ENCODE peak calls at places on chromosomes 11 and 22, in six cellular contexts. H is fibroblast of pulmonary artery; R is left ventricle myocardium inferior; N is astrocyte of the cerebellum; B is skeletal muscle cell; K is CD8-positive, alpha-beta T cell. Z is an unnamed sample.

GRCh38 chr11:130876100-130876499 is 40.2 kb downstream of the SNX19 start:
- DNase-seq in H (no peak), R (no peak), N (no peak), B (no peak), K (no peak), Z (no peak)

GRCh38 chr11:133509924-133510697 is 22.2 kb downstream of the OPCML start:
- DNase-seq in H (no peak), R (no peak), N (no peak), B (no peak), K (no peak), Z (no peak)

GRCh38 chr11:61811831-61812230 is 5.0 kb downstream of the FADS1 start:
- DNase-seq in H (no peak), R (no peak), N (no peak), B (no peak), K (no peak), Z (no peak)

GRCh38 chr22:43923191-43923590 is 414 bp upstream of the PNPLA3 start:
- DNase-seq in H (no peak), R (no peak), N (no peak), B (no peak), K (peak; percentile 11), Z (no peak)

GRCh38 chr11:96781082-96781481 is 391.3 kb downstream of the JRKL start:
- DNase-seq in H (peak; percentile 10), R (no peak), N (no peak), B (no peak), K (no peak), Z (no peak)

GRCh38 chr11:78535920-78536319 is 38.7 kb downstream of the NARS2 start:
- DNase-seq in H (peak; percentile 69), R (no peak), N (no peak), B (no peak), K (no peak), Z (peak; percentile 26)

GRCh38 chr11:73186294-73186850 is 31.7 kb upstream of the P2RY2 start:
- DNase-seq in H (no peak), R (no peak), N (no peak), B (no peak), K (no peak), Z (no peak)

GRCh38 chr11:118339281-118340045 is 3.0 kb downstream of the CD3D start:
- DNase-seq in H (no peak), R (no peak), N (no peak), B (no peak), K (no peak), Z (no peak)

GRCh38 chr11:57776101-57776511 is 14.5 kb downstream of the CTNND1 start:
- DNase-seq in H (peak; percentile 67), R (peak; percentile 31), N (peak; percentile 76), B (no peak), K (no peak), Z (no peak)

GRCh38 chr11:15346907-15347306 is 232.2 kb downstream of the INSC start:
- DNase-seq in H (no peak), R (no peak), N (no peak), B (no peak), K (no peak), Z (no peak)

GRCh38 chr22:39289445-39290247 is 29.8 kb downstream of the RPL3 start:
- DNase-seq in H (no peak), R (no peak), N (no peak), B (no peak), K (no peak), Z (no peak)

GRCh38 chr11:34468209-34468841 is 29.6 kb downstream of the CAT start:
- DNase-seq in H (peak; percentile 23), R (no peak), N (no peak), B (no peak), K (peak; percentile 31), Z (no peak)

GRCh38 chr11:129720156-129720555 is 95.5 kb upstream of the TMEM45B start:
- DNase-seq in H (no peak), R (no peak), N (no peak), B (no peak), K (no peak), Z (no peak)

DNA sequence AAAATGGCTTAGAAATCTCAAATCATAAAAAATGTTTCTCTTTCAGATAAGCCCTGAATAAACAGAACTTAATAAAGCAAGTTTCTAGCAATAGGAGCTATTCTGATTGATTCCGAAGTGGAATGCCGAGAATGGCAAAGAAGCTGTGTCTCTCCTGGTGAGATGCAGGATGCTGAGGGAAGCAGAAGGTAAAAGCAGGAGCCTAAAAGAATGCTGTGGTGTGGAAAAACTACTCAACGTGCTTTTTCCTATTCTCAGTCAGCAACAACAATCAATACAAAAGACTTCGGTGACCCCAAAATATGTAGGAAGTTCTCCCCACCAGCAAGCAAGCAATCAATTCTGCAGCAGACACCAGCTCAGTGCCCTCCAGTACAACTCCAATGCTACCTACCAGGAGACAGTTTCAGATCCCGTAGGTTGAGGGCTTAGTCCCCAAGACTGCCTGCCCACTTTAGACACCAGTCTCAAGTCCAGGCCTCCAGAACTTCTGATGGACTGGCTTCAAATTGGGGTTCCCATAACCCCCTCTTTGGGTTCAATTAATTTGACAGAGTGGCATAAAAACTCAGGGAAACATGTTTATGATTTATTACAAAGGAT is 6.6 kb downstream of the CTSC start:
- DNase-seq in H (no peak), R (no peak), N (no peak), B (no peak), K (no peak), Z (no peak)
- H3K4me3 ChIP-seq in H (no peak overlapping the region), R (no peak overlapping the region), N (no peak overlapping the region), B (no peak overlapping the region), K (no peak overlapping the region), Z (no peak overlapping the region)

GRCh38 chr11:111982532-111983186 is 42.5 kb upstream of the DLAT start:
- DNase-seq in H (no peak), R (no peak), N (no peak), B (no peak), K (no peak), Z (no peak)
- H3K4me3 ChIP-seq in H (no peak overlapping the region), R (peak overlapping the region; percentile 18), N (no peak overlapping the region), B (no peak overlapping the region), K (no peak overlapping the region), Z (no peak overlapping the region)

DNA sequence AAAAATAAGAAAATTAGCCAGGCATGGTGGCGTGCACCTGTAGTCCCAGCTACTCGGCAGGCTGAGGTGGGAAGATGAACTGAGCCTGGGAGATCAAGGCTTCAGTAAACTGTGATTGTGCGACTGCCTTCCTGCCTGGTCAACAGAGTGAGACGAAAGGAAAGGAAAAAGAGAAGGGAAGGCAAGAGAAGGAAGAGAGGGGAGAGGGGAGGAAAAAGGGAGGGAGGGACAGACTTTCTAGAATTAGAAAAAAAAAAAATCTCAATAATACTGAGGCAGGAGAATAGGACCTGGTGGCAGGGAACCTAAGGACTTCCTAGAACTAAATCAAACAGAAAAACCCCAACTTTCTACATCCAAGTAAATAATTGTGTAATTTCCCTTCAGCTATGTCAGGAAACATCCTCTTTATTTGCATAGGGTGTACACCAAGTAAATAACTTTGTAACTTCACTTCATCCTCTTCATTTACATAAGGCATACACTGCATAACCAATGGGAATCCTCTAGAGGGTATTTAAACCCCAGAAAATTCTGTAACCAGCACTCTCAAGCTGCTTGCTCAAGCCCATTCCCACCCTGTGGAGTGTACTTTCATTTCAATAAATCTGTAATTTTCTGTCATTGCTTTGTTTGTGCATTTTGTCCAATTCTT is 8.7 kb downstream of the SBF2 start:
- DNase-seq in H (peak; percentile 58), R (no peak), N (no peak), B (no peak), K (no peak), Z (no peak)
- H3K4me3 ChIP-seq in H (no peak overlapping the region), R (no peak overlapping the region), N (no peak overlapping the region), B (no peak overlapping the region), K (no peak overlapping the region), Z (no peak overlapping the region)

GRCh38 chr11:86063536-86063935 is 5.3 kb downstream of the PICALM start:
- DNase-seq in H (no peak), R (no peak), N (no peak), B (no peak), K (no peak), Z (no peak)
- H3K4me3 ChIP-seq in H (peak overlapping the region; percentile 21), R (peak overlapping the region; percentile 94), N (no peak overlapping the region), B (no peak overlapping the region), K (no peak overlapping the region), Z (no peak overlapping the region)

GRCh38 chr22:36387664-36387913 is 178 bp downstream of the MYH9 start:
- DNase-seq in H (no peak), R (no peak), N (no peak), B (no peak), K (no peak), Z (no peak)
- H3K4me3 ChIP-seq in H (peak overlapping the region; percentile 90), R (peak overlapping the region; percentile 92), N (peak overlapping the region; percentile 96), B (peak overlapping the region; percentile 90), K (peak overlapping the region; percentile 94), Z (peak overlapping the region; percentile 96)

DNA sequence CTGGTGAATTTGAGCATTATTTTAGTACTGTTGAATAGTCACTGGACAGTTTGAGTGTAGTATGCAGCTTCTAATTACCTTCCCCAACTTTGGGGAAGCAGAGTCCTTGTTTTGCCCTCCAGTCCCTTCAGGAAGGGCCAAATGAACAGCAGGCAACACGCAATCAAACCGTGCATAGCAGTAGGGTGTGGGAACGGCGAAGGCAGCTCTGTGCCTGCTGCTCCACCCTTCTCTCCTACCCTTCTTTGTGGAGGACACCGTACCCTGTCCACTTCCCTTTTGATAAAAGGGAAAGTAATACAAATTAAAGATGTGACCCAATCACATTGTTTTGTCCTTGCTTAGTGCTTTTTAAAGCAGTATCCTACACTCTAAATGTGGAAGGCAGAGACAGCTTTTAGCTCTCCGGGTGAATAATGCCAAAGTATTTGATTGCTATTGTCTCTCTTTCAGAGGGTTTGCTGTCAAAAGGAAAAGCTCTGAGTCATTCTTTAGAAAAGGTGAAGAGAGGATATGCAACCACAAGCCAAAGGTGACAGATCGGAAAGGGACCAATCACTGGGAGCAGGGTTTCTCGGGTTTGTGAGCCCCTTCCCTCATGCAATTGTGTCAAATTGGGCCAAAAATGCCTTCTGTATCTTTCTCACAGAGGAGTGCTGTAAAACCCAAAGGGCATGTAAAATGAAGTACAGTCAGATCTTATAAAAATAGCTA is 407.3 kb upstream of the CCDC90B start:
- DNase-seq in H (no peak), R (no peak), N (no peak), B (no peak), K (no peak), Z (no peak)
- H3K4me3 ChIP-seq in H (no peak overlapping the region), R (no peak overlapping the region), N (no peak overlapping the region), B (no peak overlapping the region), K (no peak overlapping the region), Z (no peak overlapping the region)

GRCh38 chr11:105296386-105296785 is 156.8 kb upstream of the CARD18 start:
- DNase-seq in H (no peak), R (no peak), N (no peak), B (no peak), K (no peak), Z (no peak)
- H3K4me3 ChIP-seq in H (no peak overlapping the region), R (no peak overlapping the region), N (no peak overlapping the region), B (no peak overlapping the region), K (no peak overlapping the region), Z (no peak overlapping the region)

GRCh38 chr11:105035262-105035620 is 297 bp upstream of the CASP1 start:
- DNase-seq in H (no peak), R (no peak), N (no peak), B (no peak), K (no peak), Z (no peak)

GRCh38 chr11:105033781-105034180 is 1.2 kb downstream of the CASP1 start:
- DNase-seq in H (no peak), R (no peak), N (no peak), B (no peak), K (no peak), Z (no peak)

GRCh38 chr11:105032495-105032894 is 2.4 kb downstream of the CASP1 start:
- DNase-seq in H (no peak), R (no peak), N (no peak), B (no peak), K (no peak), Z (no peak)

GRCh38 chr11:105027671-105028070 is 4.7 kb upstream of the CASP5 start:
- DNase-seq in H (no peak), R (no peak), N (no peak), B (no peak), K (no peak), Z (no peak)

GRCh38 chr11:105033344-105033743 is 1.6 kb downstream of the CASP1 start:
- DNase-seq in H (no peak), R (no peak), N (no peak), B (no peak), K (no peak), Z (no peak)
- H3K4me3 ChIP-seq in H (no peak overlapping the region), R (peak overlapping the region; percentile 64), N (no peak overlapping the region), B (no peak overlapping the region), K (peak overlapping the region; percentile 64), Z (no peak overlapping the region)

Z was measured in AG04450.